ENCODE peak calls at places on chromosomes 11 and 22, in seven cellular contexts. I is CD4-positive, alpha-beta memory T cell; X is NB4; V is OCI-M1; K is activated gamma-delta T cell treated with anti-CD3 and anti-CD28 coated beads, Interleukin-2, amount 50 U/mL, for 16 hours; Q is upper lobe of right lung; O is activated CD8-positive, alpha-beta memory T cell treated with anti-CD3 and anti-CD28 coated beads, Interleukin-2, amount 50 U/mL, for 48 hours. R is an unnamed sample.

GRCh38 chr11:103078710-103079109 is 13.2 kb downstream of the DCUN1D5 start:
- DNase-seq in I (no peak), X (no peak), V (no peak), K (no peak), Q (no peak), O (no peak), R (no peak)

GRCh38 chr11:2358754-2359444 is 18.2 kb upstream of the CD81 start:
- DNase-seq in I (no peak), X (no peak), V (no peak), K (no peak), Q (peak), O (no peak), R (peak)

GRCh38 chr11:112106070-112106469 is 19.4 kb downstream of the SDHD start:
- DNase-seq in I (no peak), X (no peak), V (no peak), K (no peak), Q (no peak), O (no peak), R (no peak)

GRCh38 chr11:113977071-113977490 is 2.2 kb downstream of the HTR3A start:
- DNase-seq in I (no peak), X (no peak), V (no peak), K (no peak), Q (no peak), O (no peak), R (no peak)

GRCh38 chr11:117723625-117724024 is 73.4 kb downstream of the DSCAML1 start:
- DNase-seq in I (no peak), X (no peak), V (no peak), K (no peak), Q (peak), O (no peak), R (no peak)

GRCh38 chr11:102560555-102561011 is 30.0 kb upstream of the MMP7 start:
- DNase-seq in I (peak), X (peak), V (peak), K (no peak), Q (no peak), O (no peak), R (no peak)

GRCh38 chr11:107182983-107183382 is 164.7 kb upstream of the GUCY1A2 start:
- DNase-seq in I (no peak), X (no peak), V (no peak), K (no peak), Q (no peak), O (no peak), R (no peak)

GRCh38 chr22:21650823-21651520 is 8.9 kb downstream of the SDF2L1 start:
- DNase-seq in I (no peak), X (no peak), V (peak), K (no peak), Q (no peak), O (no peak), R (no peak)

GRCh38 chr11:67266424-67267187 is at the start of gene GRK2:
- DNase-seq in I (peak), X (peak), V (peak), K (no peak), Q (peak), O (no peak), R (peak)

R was measured in cardiac septum.